ENCODE peak calls at places on chromosomes 4 and X, in six cellular contexts. J, E, K, S, O and A are unnamed samples.

GRCh38 chr4:42282081-42282901 is 115.0 kb upstream of the SHISA3 start:
- DNase-seq in J (peak), E (no peak), K (no peak), S (peak), O (peak), A (peak)

GRCh38 chrX:138794285-138794684 is 82.8 kb upstream of the FGF13 start:
- DNase-seq in J (no peak), E (no peak), K (no peak), S (no peak), O (no peak), A (no peak)

GRCh38 chrX:107676559-107677378 is 48.5 kb downstream of the PRPS1 start:
- DNase-seq in J (peak), E (peak), K (peak), S (peak), O (peak), A (peak)

GRCh38 chr4:1285790-1286553 is 3.7 kb upstream of the MAEA start:
- DNase-seq in J (peak), E (no peak), K (no peak), S (no peak), O (no peak), A (no peak)

GRCh38 chr4:147707892-147708672 is 23.8 kb upstream of the ARHGAP10 start:
- DNase-seq in J (peak), E (peak), K (no peak), S (no peak), O (peak), A (peak)

GRCh38 chr4:6087669-6088068 is 69.4 kb upstream of the C4orf50 start:
- DNase-seq in J (peak), E (no peak), K (no peak), S (no peak), O (no peak), A (no peak)

GRCh38 chr4:84957509-84958420 is 8.7 kb downstream of the WDFY3 start:
- DNase-seq in J (no peak), E (no peak), K (no peak), S (no peak), O (no peak), A (no peak)

GRCh38 chr4:42855779-42856178 is 36.7 kb upstream of the GRXCR1 start:
- DNase-seq in J (no peak), E (no peak), K (no peak), S (no peak), O (no peak), A (no peak)

GRCh38 chrX:63664083-63664482 is 120.9 kb downstream of the ARHGEF9 start:
- DNase-seq in J (peak), E (no peak), K (no peak), S (no peak), O (no peak), A (no peak)

GRCh38 chr4:119296356-119296755 is 25.6 kb downstream of the FABP2 start:
- DNase-seq in J (no peak), E (no peak), K (no peak), S (no peak), O (no peak), A (no peak)

GRCh38 chr4:680931-681645 is 6.7 kb downstream of the MYL5 start:
- DNase-seq in J (no peak), E (peak), K (no peak), S (no peak), O (peak), A (no peak)

GRCh38 chr4:105560488-105560887 is 8.1 kb downstream of the ARHGEF38 start:
- DNase-seq in J (no peak), E (no peak), K (no peak), S (no peak), O (no peak), A (peak)

GRCh38 chr4:3674479-3674851 is 91.7 kb upstream of the ADRA2C start:
- DNase-seq in J (no peak), E (no peak), K (no peak), S (no peak), O (no peak), A (no peak)

GRCh38 chr4:37693450-37694190 is 7.4 kb upstream of the RELL1 start:
- DNase-seq in J (peak), E (no peak), K (no peak), S (peak), O (no peak), A (peak)

GRCh38 chrX:151543706-151544105 is 19.8 kb upstream of the PASD1 start:
- DNase-seq in J (no peak), E (no peak), K (no peak), S (no peak), O (no peak), A (no peak)

GRCh38 chr4:122259849-122260248 is 107.7 kb downstream of the BLTP1 start:
- DNase-seq in J (no peak), E (no peak), K (no peak), S (no peak), O (no peak), A (no peak)

GRCh38 chr4:11281720-11282119 is 147.0 kb downstream of the HS3ST1 start:
- DNase-seq in J (no peak), E (no peak), K (no peak), S (no peak), O (no peak), A (peak)

GRCh38 chr4:94508841-94509240 is 57.1 kb downstream of the PDLIM5 start:
- DNase-seq in J (no peak), E (no peak), K (no peak), S (no peak), O (no peak), A (no peak)

GRCh38 chrX:48666649-48667048 is 16.9 kb upstream of the WAS start:
- DNase-seq in J (no peak), E (no peak), K (no peak), S (no peak), O (no peak), A (no peak)

GRCh38 chrX:18348047-18348446 is 6.4 kb downstream of the SCML2 start:
- DNase-seq in J (no peak), E (no peak), K (no peak), S (no peak), O (no peak), A (no peak)

GRCh38 chrX:18354369-18355329 is at the start of gene SCML2:
- DNase-seq in J (peak), E (peak), K (no peak), S (no peak), O (peak), A (peak)

GRCh38 chrX:18351774-18352173 is 2.7 kb downstream of the SCML2 start:
- DNase-seq in J (no peak), E (no peak), K (no peak), S (no peak), O (no peak), A (no peak)

DNA sequence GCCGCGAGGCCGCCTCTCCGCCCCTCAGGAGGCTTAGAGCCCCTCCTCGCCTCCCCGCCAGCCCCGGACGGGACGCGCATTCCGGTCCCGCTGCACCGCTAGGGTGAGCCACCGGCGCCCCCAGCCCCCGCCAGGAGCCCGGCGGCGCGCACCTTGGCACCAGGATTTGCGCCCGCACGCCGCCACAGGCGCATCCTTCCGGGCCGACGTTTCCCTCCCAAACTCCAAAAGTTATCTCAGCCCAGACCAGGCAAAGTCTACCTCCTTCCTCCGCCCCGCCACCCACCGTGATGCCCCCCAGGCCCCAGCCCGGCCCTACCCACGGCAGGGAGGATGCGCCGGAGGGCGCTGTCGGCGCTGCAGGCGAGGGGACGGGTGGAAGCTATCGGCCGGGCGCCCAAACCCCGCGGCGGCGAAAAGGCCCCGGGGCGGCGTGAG is 538 bp downstream of the SCML2 start:
- DNase-seq in J (no peak), E (peak), K (no peak), S (no peak), O (peak), A (no peak)
- TF ChIP-seq CTCF in J (no peak), E (no peak), K (no peak), S (no peak), O (no peak), A (no peak)

GRCh38 chrX:44342866-44343265 is 606 bp downstream of the EFHC2 start:
- DNase-seq in J (no peak), E (no peak), K (no peak), S (no peak), O (no peak), A (no peak)
- H3K4me3 ChIP-seq in J (no peak), E (no peak), K (peak), S (no peak), O (peak), A (no peak)

GRCh38 chr4:187178084-187178483 is 454.4 kb upstream of the FAT1 start:
- DNase-seq in J (no peak), E (no peak), K (no peak), S (no peak), O (no peak), A (no peak)

GRCh38 chr4:187174749-187175148 is 451.1 kb upstream of the FAT1 start:
- DNase-seq in J (no peak), E (peak), K (no peak), S (no peak), O (no peak), A (no peak)

GRCh38 chr4:187172340-187172761 is 448.7 kb upstream of the FAT1 start:
- DNase-seq in J (no peak), E (peak), K (no peak), S (no peak), O (no peak), A (peak)

GRCh38 chr4:187176261-187176910 is 452.7 kb upstream of the FAT1 start:
- DNase-seq in J (peak), E (no peak), K (no peak), S (peak), O (no peak), A (no peak)

DNA sequence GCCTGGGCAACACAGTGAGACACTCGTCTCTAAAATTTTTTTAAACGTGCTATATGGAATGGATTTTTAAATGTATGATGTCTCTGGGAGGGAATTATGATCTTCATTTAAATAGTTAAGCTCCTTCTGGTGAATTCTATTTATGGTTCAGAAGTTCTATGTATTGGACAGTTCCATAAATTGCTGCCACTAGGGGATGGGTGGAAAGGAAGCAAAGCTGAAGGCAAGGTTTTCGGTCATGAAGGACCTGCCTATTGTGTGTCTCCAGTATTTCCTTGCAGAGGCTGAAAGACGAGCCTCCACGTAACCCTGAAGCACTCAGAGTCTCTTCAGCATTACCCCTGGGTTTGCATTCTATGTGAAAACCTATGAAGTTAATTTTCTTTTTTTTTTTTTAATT is 451.5 kb upstream of the FAT1 start:
- DNase-seq in J (peak), E (no peak), K (no peak), S (no peak), O (no peak), A (no peak)
- TF ChIP-seq CTCF in J (peak), E (no peak), K (no peak), S (peak), O (no peak), A (no peak)

DNA sequence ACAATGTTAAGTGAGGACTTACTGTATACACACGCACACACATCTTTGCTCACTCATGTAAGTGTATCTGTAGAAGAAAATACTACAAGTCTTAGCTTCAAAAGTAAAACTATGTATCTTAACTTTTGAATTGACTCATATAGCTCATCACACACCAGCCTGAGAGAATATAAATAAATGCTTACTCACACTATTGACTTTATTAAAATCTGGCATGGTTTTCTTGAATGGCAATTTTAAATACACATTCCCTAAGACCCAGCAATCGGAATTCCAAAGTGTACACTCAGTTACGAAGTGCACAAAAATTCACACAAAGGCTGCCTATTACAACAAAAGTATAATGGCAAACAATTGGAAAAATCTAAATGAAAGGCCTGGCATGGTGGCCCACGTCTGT is 2.0 kb downstream of the ERCC6L start:
- DNase-seq in J (peak), E (no peak), K (no peak), S (no peak), O (no peak), A (no peak)
- H3K4me3 ChIP-seq in J (no peak), E (no peak), K (no peak), S (no peak), O (no peak), A (no peak)

GRCh38 chr4:59161249-59161648 is 2038.9 kb upstream of the ADGRL3 start:
- DNase-seq in J (no peak), E (no peak), K (no peak), S (no peak), O (no peak), A (no peak)
- TF ChIP-seq CTCF in J (no peak), E (no peak), K (no peak), S (no peak), O (no peak), A (no peak)

GRCh38 chr4:173135241-173135847 is 33.3 kb upstream of the GALNT7 start:
- DNase-seq in J (peak), E (no peak), K (no peak), S (no peak), O (no peak), A (peak)

GRCh38 chr4:173128199-173128890 is 40.3 kb upstream of the GALNT7 start:
- DNase-seq in J (no peak), E (no peak), K (no peak), S (no peak), O (no peak), A (no peak)

GRCh38 chr4:173125216-173125812 is 43.3 kb upstream of the GALNT7 start:
- DNase-seq in J (no peak), E (no peak), K (no peak), S (no peak), O (no peak), A (no peak)

GRCh38 chr4:173134426-173134825 is 34.2 kb upstream of the GALNT7 start:
- DNase-seq in J (no peak), E (no peak), K (no peak), S (no peak), O (no peak), A (no peak)

GRCh38 chr4:173130671-173131070 is 37.9 kb upstream of the GALNT7 start:
- DNase-seq in J (no peak), E (no peak), K (no peak), S (no peak), O (no peak), A (no peak)
- H3K4me3 ChIP-seq in J (no peak), E (no peak), K (no peak), S (no peak), O (no peak), A (no peak)

GRCh38 chr4:157204634-157205244 is 15.8 kb upstream of the GRIA2 start:
- DNase-seq in J (peak), E (peak), K (no peak), S (no peak), O (no peak), A (no peak)
- TF ChIP-seq CTCF in J (peak), E (peak), K (no peak), S (peak), O (no peak), A (peak)

GRCh38 chr4:139763205-139763604 is 97.6 kb downstream of the MGST2 start:
- DNase-seq in J (no peak), E (no peak), K (no peak), S (no peak), O (no peak), A (no peak)

GRCh38 chr4:139764192-139764591 is 98.6 kb downstream of the MGST2 start:
- DNase-seq in J (no peak), E (no peak), K (no peak), S (no peak), O (no peak), A (no peak)

GRCh38 chr4:139762715-139763114 is 97.1 kb downstream of the MGST2 start:
- DNase-seq in J (no peak), E (no peak), K (no peak), S (no peak), O (no peak), A (no peak)

GRCh38 chr4:139763668-139764067 is 98.0 kb downstream of the MGST2 start:
- DNase-seq in J (no peak), E (no peak), K (no peak), S (no peak), O (no peak), A (no peak)

GRCh38 chr4:139764686-139765085 is 99.1 kb downstream of the MGST2 start:
- DNase-seq in J (no peak), E (no peak), K (no peak), S (no peak), O (no peak), A (no peak)
- H3K4me3 ChIP-seq in J (no peak), E (no peak), K (no peak), S (no peak), O (no peak), A (no peak)